ENCODE peak calls at places on chromosomes 5 and 9, in eight cellular contexts. M, A, O, Z, C, K, T and U are unnamed samples.

GRCh38 chr9:123378028-123378427 is 22.0 kb downstream of the CRB2 start:
- DNase-seq in T (no peak), A (no peak), Z (no peak), O (no peak), K (no peak), C (no peak), M (no peak), U (no peak)

GRCh38 chr9:89455356-89455824 is 42.5 kb downstream of the SEMA4D start:
- DNase-seq in T (no peak), M (no peak), Z (no peak), O (no peak), A (peak), C (no peak), K (no peak), U (no peak)

GRCh38 chr9:137083418-137084004 is 3.3 kb upstream of the MAN1B1 start:
- DNase-seq in O (no peak), C (no peak), A (no peak), K (no peak), T (peak), M (peak), Z (peak), U (peak)

GRCh38 chr5:17024686-17025180 is 88.6 kb upstream of the MYO10 start:
- DNase-seq in T (peak), C (no peak), K (no peak), M (peak), A (no peak), Z (peak), O (no peak), U (peak)

GRCh38 chr5:176387384-176387925 is 943 bp downstream of the NOP16 start:
- DNase-seq in K (no peak), Z (no peak), C (no peak), O (no peak), A (no peak), T (no peak), M (no peak), U (no peak)

GRCh38 chr5:41068169-41068568 is 3.0 kb downstream of the MROH2B start:
- DNase-seq in T (no peak), M (peak), A (no peak), Z (peak), O (no peak), K (no peak), C (peak), U (no peak)

GRCh38 chr9:134698587-134699342 is 57.2 kb downstream of the COL5A1 start:
- DNase-seq in O (peak), T (peak), Z (no peak), A (no peak), M (peak), K (no peak), C (peak), U (peak)

GRCh38 chr5:11617080-11617479 is 287.2 kb downstream of the CTNND2 start:
- DNase-seq in A (no peak), C (no peak), Z (peak), K (no peak), T (no peak), M (peak), O (no peak), U (no peak)

GRCh38 chr5:132016721-132017250 is 5.3 kb upstream of the ACSL6 start:
- DNase-seq in Z (no peak), K (no peak), T (no peak), C (no peak), M (no peak), O (no peak), A (no peak), U (no peak)

GRCh38 chr5:112348915-112349314 is 70.2 kb downstream of the EPB41L4A start:
- DNase-seq in T (no peak), A (no peak), C (no peak), O (no peak), M (no peak), Z (no peak), K (no peak), U (no peak)

GRCh38 chr9:124078641-124079040 is 67.1 kb downstream of the LHX2 start:
- DNase-seq in Z (peak), C (no peak), K (no peak), A (no peak), O (no peak), M (peak), T (peak), U (peak)

GRCh38 chr5:119402555-119402954 is 46.7 kb downstream of the TNFAIP8 start:
- DNase-seq in O (no peak), M (no peak), K (no peak), T (no peak), A (no peak), Z (no peak), C (no peak), U (no peak)

GRCh38 chr5:150484964-150485769 is 22.8 kb upstream of the NDST1 start:
- DNase-seq in Z (no peak), O (peak), K (no peak), T (no peak), A (no peak), M (no peak), C (no peak), U (peak)

GRCh38 chr9:128169492-128169891 is 9.4 kb downstream of the BBLN start:
- DNase-seq in Z (no peak), O (no peak), T (no peak), A (no peak), M (no peak), C (peak), K (no peak), U (no peak)

GRCh38 chr5:67156976-67157583 is 39.5 kb downstream of the CD180 start:
- DNase-seq in Z (peak), C (peak), O (peak), A (peak), K (no peak), M (peak), T (peak), U (peak)

GRCh38 chr5:175778951-175779475 is 92.4 kb upstream of the CPLX2 start:
- DNase-seq in Z (peak), A (no peak), M (peak), O (no peak), C (peak), K (peak), T (no peak), U (no peak)

GRCh38 chr9:131645078-131645776 is 94.6 kb downstream of the RAPGEF1 start:
- DNase-seq in Z (no peak), T (peak), C (no peak), M (no peak), A (no peak), K (no peak), O (no peak), U (peak)

GRCh38 chr5:73901455-73901854 is 275.5 kb downstream of the ARHGEF28 start:
- DNase-seq in M (no peak), K (no peak), T (no peak), Z (no peak), C (no peak), A (no peak), O (peak), U (no peak)

GRCh38 chr5:57407391-57407790 is 75.2 kb downstream of the ACTBL2 start:
- DNase-seq in Z (no peak), C (no peak), M (no peak), K (no peak), O (no peak), A (no peak), T (no peak), U (no peak)

GRCh38 chr5:122478741-122479459 is 166.9 kb downstream of the SNCAIP start:
- DNase-seq in C (no peak), T (peak), O (peak), M (peak), Z (no peak), A (no peak), K (no peak), U (no peak)

GRCh38 chr9:77912895-77913693 is 118.5 kb downstream of the GNAQ start:
- DNase-seq in A (no peak), M (no peak), C (no peak), T (no peak), K (no peak), Z (peak), O (no peak), U (peak)

GRCh38 chr5:78626009-78626571 is 22.5 kb downstream of the LHFPL2 start:
- DNase-seq in T (peak), K (no peak), M (peak), A (no peak), O (no peak), Z (peak), C (no peak), U (no peak)

GRCh38 chr5:56601641-56602071 is 213.7 kb upstream of the MAP3K1 start:
- DNase-seq in C (no peak), O (no peak), A (no peak), T (no peak), Z (peak), K (no peak), M (no peak), U (no peak)

GRCh38 chr5:170275376-170275994 is 22.1 kb downstream of the LCP2 start:
- DNase-seq in Z (no peak), C (no peak), M (no peak), T (no peak), K (no peak), A (peak), O (no peak), U (no peak)

GRCh38 chr9:34578241-34579096 is 11.1 kb downstream of the CNTFR start:
- DNase-seq in T (peak), C (peak), O (no peak), M (peak), A (no peak), Z (peak), K (no peak), U (no peak)

GRCh38 chr9:22241611-22242010 is 205.0 kb upstream of the DMRTA1 start:
- DNase-seq in K (no peak), T (no peak), C (no peak), A (no peak), O (no peak), M (no peak), Z (no peak), U (no peak)

GRCh38 chr5:91983869-91984268 is 600.8 kb upstream of the ARRDC3 start:
- DNase-seq in O (no peak), A (no peak), T (no peak), K (no peak), C (no peak), Z (peak), M (no peak), U (no peak)

GRCh38 chr5:97224112-97224750 is 41.2 kb upstream of the RIOK2 start:
- DNase-seq in T (no peak), O (no peak), A (no peak), C (no peak), Z (peak), M (peak), K (no peak), U (peak)

GRCh38 chr9:14813336-14814020 is 90.9 kb upstream of the CER1 start:
- DNase-seq in C (no peak), K (no peak), T (peak), M (peak), O (no peak), Z (peak), A (no peak), U (no peak)

GRCh38 chr5:175654346-175654745 is 3.5 kb upstream of the HRH2 start:
- DNase-seq in C (no peak), M (no peak), O (no peak), A (no peak), K (no peak), T (no peak), Z (no peak), U (no peak)

GRCh38 chr5:145340099-145340498 is 495.0 kb downstream of the PRELID2 start:
- DNase-seq in C (no peak), O (no peak), T (no peak), Z (no peak), K (no peak), A (no peak), M (no peak), U (no peak)

GRCh38 chr5:94693845-94694370 is 75.4 kb downstream of the SLF1 start:
- DNase-seq in C (no peak), O (no peak), Z (no peak), A (no peak), T (no peak), M (no peak), K (no peak), U (no peak)